ENCODE peak calls at places on chromosome 3, in seven cellular contexts. One of them, this sample, is unnamed. For H3K4me1, the result is how much of the 10 kb centered on the place peaks cover.

GRCh38 chr3:171874251-171874679 is 31.1 kb downstream of the TMEM212 start:
- DNase-seq in HCT116: no peak
- DNase-seq in A549: peak
- DNase-seq in tibial nerve: no peak
- DNase-seq in cardiac muscle cell: peak
- DNase-seq in left ventricle myocardium inferior: no peak
- DNase-seq in mammary epithelial cell: peak
- DNase-seq in this sample: peak

GRCh38 chr3:110697961-110698360 is 373.7 kb upstream of the NECTIN3 start:
- DNase-seq in left ventricle myocardium inferior: no peak
- DNase-seq in tibial nerve: no peak
- DNase-seq in HCT116: no peak
- DNase-seq in mammary epithelial cell: no peak
- DNase-seq in A549: no peak
- DNase-seq in cardiac muscle cell: peak
- DNase-seq in this sample: no peak

GRCh38 chr3:6025032-6025431 is 835.9 kb upstream of the GRM7 start:
- DNase-seq in cardiac muscle cell: no peak
- DNase-seq in mammary epithelial cell: no peak
- DNase-seq in tibial nerve: no peak
- DNase-seq in A549: no peak
- DNase-seq in left ventricle myocardium inferior: no peak
- DNase-seq in HCT116: no peak
- DNase-seq in this sample: no peak

GRCh38 chr3:169863458-169863899 is 6.3 kb downstream of the LRRC31 start:
- DNase-seq in tibial nerve: peak
- DNase-seq in mammary epithelial cell: peak
- DNase-seq in A549: peak
- DNase-seq in cardiac muscle cell: peak
- DNase-seq in left ventricle myocardium inferior: peak
- DNase-seq in HCT116: peak
- DNase-seq in this sample: peak

GRCh38 chr3:50537421-50538129 is 30.0 kb downstream of the C3orf18 start:
- DNase-seq in A549: no peak
- DNase-seq in HCT116: no peak
- DNase-seq in mammary epithelial cell: no peak
- DNase-seq in left ventricle myocardium inferior: no peak
- DNase-seq in tibial nerve: no peak
- DNase-seq in cardiac muscle cell: no peak
- DNase-seq in this sample: no peak

GRCh38 chr3:59341441-59341840 is 291.6 kb upstream of the CFAP20DC start:
- DNase-seq in left ventricle myocardium inferior: no peak
- DNase-seq in A549: no peak
- DNase-seq in cardiac muscle cell: no peak
- DNase-seq in mammary epithelial cell: no peak
- DNase-seq in HCT116: no peak
- DNase-seq in tibial nerve: no peak
- DNase-seq in this sample: no peak

GRCh38 chr3:10466186-10466585 is 39.2 kb downstream of the ATP2B2 start:
- DNase-seq in HCT116: no peak
- DNase-seq in cardiac muscle cell: no peak
- DNase-seq in A549: no peak
- DNase-seq in tibial nerve: no peak
- DNase-seq in mammary epithelial cell: peak
- DNase-seq in left ventricle myocardium inferior: no peak
- DNase-seq in this sample: peak

GRCh38 chr3:156609546-156609945 is 54.6 kb upstream of the SSR3 start:
- DNase-seq in mammary epithelial cell: no peak
- DNase-seq in HCT116: no peak
- DNase-seq in left ventricle myocardium inferior: no peak
- DNase-seq in cardiac muscle cell: no peak
- DNase-seq in tibial nerve: no peak
- DNase-seq in A549: no peak
- DNase-seq in this sample: no peak

GRCh38 chr3:183618542-183618941 is 16.9 kb upstream of the KLHL24 start:
- DNase-seq in HCT116: no peak
- DNase-seq in A549: no peak
- DNase-seq in tibial nerve: no peak
- DNase-seq in left ventricle myocardium inferior: no peak
- DNase-seq in mammary epithelial cell: no peak
- DNase-seq in cardiac muscle cell: no peak
- DNase-seq in this sample: no peak

GRCh38 chr3:154701055-154701454 is 271.1 kb upstream of the GPR149 start:
- DNase-seq in mammary epithelial cell: no peak
- DNase-seq in HCT116: no peak
- DNase-seq in cardiac muscle cell: no peak
- DNase-seq in tibial nerve: no peak
- DNase-seq in left ventricle myocardium inferior: no peak
- DNase-seq in A549: no peak
- DNase-seq in this sample: peak

GRCh38 chr3:9172851-9173320 is 76.6 kb downstream of the SRGAP3 start:
- DNase-seq in mammary epithelial cell: peak
- DNase-seq in HCT116: no peak
- DNase-seq in left ventricle myocardium inferior: no peak
- DNase-seq in A549: no peak
- DNase-seq in cardiac muscle cell: no peak
- DNase-seq in tibial nerve: no peak
- DNase-seq in this sample: peak

GRCh38 chr3:108511055-108511454 is 659 bp upstream of the MYH15 start:
- DNase-seq in cardiac muscle cell: no peak
- DNase-seq in tibial nerve: no peak
- DNase-seq in HCT116: no peak
- DNase-seq in left ventricle myocardium inferior: no peak
- DNase-seq in A549: no peak
- DNase-seq in mammary epithelial cell: no peak
- DNase-seq in this sample: no peak

GRCh38 chr3:105362021-105362665 is 4.6 kb upstream of the ALCAM start:
- DNase-seq in HCT116: no peak
- DNase-seq in tibial nerve: no peak
- DNase-seq in mammary epithelial cell: peak
- DNase-seq in cardiac muscle cell: peak
- DNase-seq in left ventricle myocardium inferior: no peak
- DNase-seq in A549: no peak
- DNase-seq in this sample: peak

GRCh38 chr3:161369531-161369930 is 1.8 kb downstream of the SPTSSB start:
- DNase-seq in mammary epithelial cell: no peak
- DNase-seq in tibial nerve: no peak
- DNase-seq in left ventricle myocardium inferior: no peak
- DNase-seq in HCT116: no peak
- DNase-seq in cardiac muscle cell: no peak
- DNase-seq in A549: no peak
- DNase-seq in this sample: no peak

GRCh38 chr3:148717918-148718317 is 20.2 kb downstream of the AGTR1 start:
- DNase-seq in tibial nerve: no peak
- DNase-seq in HCT116: no peak
- DNase-seq in cardiac muscle cell: no peak
- DNase-seq in left ventricle myocardium inferior: no peak
- DNase-seq in A549: no peak
- DNase-seq in mammary epithelial cell: no peak
- DNase-seq in this sample: no peak

GRCh38 chr3:148723591-148723990 is 25.9 kb downstream of the AGTR1 start:
- DNase-seq in cardiac muscle cell: peak
- DNase-seq in mammary epithelial cell: no peak
- DNase-seq in tibial nerve: no peak
- DNase-seq in HCT116: no peak
- DNase-seq in A549: peak
- DNase-seq in left ventricle myocardium inferior: no peak
- DNase-seq in this sample: no peak

GRCh38 chr3:148720873-148721272 is 23.2 kb downstream of the AGTR1 start:
- DNase-seq in cardiac muscle cell: no peak
- DNase-seq in left ventricle myocardium inferior: no peak
- DNase-seq in tibial nerve: no peak
- DNase-seq in mammary epithelial cell: no peak
- DNase-seq in HCT116: no peak
- DNase-seq in A549: no peak
- DNase-seq in this sample: no peak

GRCh38 chr3:148716657-148717056 is 19.0 kb downstream of the AGTR1 start:
- DNase-seq in mammary epithelial cell: no peak
- DNase-seq in cardiac muscle cell: no peak
- DNase-seq in left ventricle myocardium inferior: no peak
- DNase-seq in tibial nerve: no peak
- DNase-seq in A549: no peak
- DNase-seq in HCT116: no peak
- DNase-seq in this sample: no peak

GRCh38 chr3:148718982-148719862 is 21.5 kb downstream of the AGTR1 start:
- DNase-seq in mammary epithelial cell: no peak
- DNase-seq in A549: no peak
- DNase-seq in cardiac muscle cell: peak
- DNase-seq in HCT116: peak
- DNase-seq in tibial nerve: no peak
- DNase-seq in left ventricle myocardium inferior: no peak
- DNase-seq in this sample: no peak
- TF ChIP-seq CTCF in mammary epithelial cell: no peak
- TF ChIP-seq CTCF in A549: peak
- TF ChIP-seq CTCF in cardiac muscle cell: peak
- TF ChIP-seq CTCF in HCT116: peak
- TF ChIP-seq CTCF in tibial nerve: peak
- TF ChIP-seq CTCF in left ventricle myocardium inferior: peak
- TF ChIP-seq CTCF in this sample: peak

GRCh38 chr3:35633332-35634124 is 5.8 kb upstream of the ARPP21 start:
- DNase-seq in mammary epithelial cell: no peak
- DNase-seq in A549: no peak
- DNase-seq in cardiac muscle cell: peak
- DNase-seq in tibial nerve: no peak
- DNase-seq in HCT116: no peak
- DNase-seq in left ventricle myocardium inferior: no peak
- DNase-seq in this sample: no peak

GRCh38 chr3:35635931-35636683 is 3.2 kb upstream of the ARPP21 start:
- DNase-seq in cardiac muscle cell: no peak
- DNase-seq in A549: no peak
- DNase-seq in mammary epithelial cell: no peak
- DNase-seq in HCT116: no peak
- DNase-seq in tibial nerve: no peak
- DNase-seq in left ventricle myocardium inferior: no peak
- DNase-seq in this sample: no peak

GRCh38 chr3:35639251-35640185 is at the start of gene ARPP21:
- DNase-seq in mammary epithelial cell: no peak
- DNase-seq in left ventricle myocardium inferior: no peak
- DNase-seq in cardiac muscle cell: no peak
- DNase-seq in tibial nerve: no peak
- DNase-seq in A549: peak
- DNase-seq in HCT116: no peak
- DNase-seq in this sample: no peak

GRCh38 chr3:35638640-35639250 is 580 bp upstream of the ARPP21 start:
- DNase-seq in HCT116: no peak
- DNase-seq in left ventricle myocardium inferior: no peak
- DNase-seq in A549: no peak
- DNase-seq in tibial nerve: no peak
- DNase-seq in mammary epithelial cell: no peak
- DNase-seq in cardiac muscle cell: no peak
- DNase-seq in this sample: no peak

GRCh38 chr3:35635407-35635806 is 3.9 kb upstream of the ARPP21 start:
- DNase-seq in left ventricle myocardium inferior: no peak
- DNase-seq in mammary epithelial cell: no peak
- DNase-seq in A549: no peak
- DNase-seq in tibial nerve: no peak
- DNase-seq in cardiac muscle cell: no peak
- DNase-seq in HCT116: no peak
- DNase-seq in this sample: no peak
- H3K27ac ChIP-seq in left ventricle myocardium inferior: no peak
- H3K27ac ChIP-seq in mammary epithelial cell: no peak
- H3K27ac ChIP-seq in A549: no peak
- H3K27ac ChIP-seq in tibial nerve: no peak
- H3K27ac ChIP-seq in cardiac muscle cell: no peak
- H3K27ac ChIP-seq in HCT116: no peak
- H3K27ac ChIP-seq in this sample: no peak

DNA sequence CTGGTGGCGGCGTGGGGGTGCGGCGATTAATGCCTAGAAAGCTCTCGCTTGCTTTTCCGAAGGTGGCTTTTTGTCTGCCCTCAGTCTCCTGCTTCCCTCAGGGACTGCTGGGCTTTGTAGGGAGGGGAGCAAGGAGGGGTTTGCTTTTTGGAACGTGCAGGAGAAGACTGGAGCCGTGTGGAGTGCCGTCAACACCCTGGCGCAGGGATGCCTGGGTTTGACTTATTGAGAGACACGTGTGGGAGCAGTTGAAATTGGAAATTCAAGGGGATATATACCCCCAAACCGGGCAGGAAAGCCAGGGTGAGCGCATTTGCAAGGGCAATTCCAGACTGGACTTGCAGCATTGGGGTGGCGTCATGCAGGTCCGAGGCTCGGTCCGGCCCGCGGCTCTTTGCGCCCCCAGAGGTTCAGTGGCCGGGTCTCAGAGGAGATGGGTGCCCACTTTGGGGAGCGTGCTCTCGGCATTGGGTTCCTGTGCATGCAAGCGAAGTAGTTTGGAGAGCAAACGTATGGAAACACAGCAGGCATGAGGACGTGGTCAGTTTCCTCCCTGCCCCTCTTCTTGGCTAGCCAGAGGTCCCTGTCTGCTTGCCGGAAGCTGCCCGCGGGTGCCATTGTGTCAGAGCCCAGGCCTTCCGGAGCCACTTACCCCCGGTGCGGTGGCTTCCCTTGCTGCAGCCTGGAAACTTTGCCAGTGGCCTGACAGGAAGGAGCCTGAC is 2.2 kb downstream of the EPHB1 start:
- DNase-seq in tibial nerve: no peak
- DNase-seq in A549: no peak
- DNase-seq in cardiac muscle cell: no peak
- DNase-seq in left ventricle myocardium inferior: no peak
- DNase-seq in HCT116: no peak
- DNase-seq in mammary epithelial cell: no peak
- DNase-seq in this sample: no peak
- H3K4me1 ChIP-seq in tibial nerve: under half
- H3K4me1 ChIP-seq in A549: under half
- H3K4me1 ChIP-seq in cardiac muscle cell: under half
- H3K4me1 ChIP-seq in left ventricle myocardium inferior: under half
- H3K4me1 ChIP-seq in HCT116: under half
- H3K4me1 ChIP-seq in mammary epithelial cell: under half
- H3K4me1 ChIP-seq in this sample: under half

GRCh38 chr3:176814252-176814651 is 383.0 kb downstream of the TBL1XR1 start:
- DNase-seq in mammary epithelial cell: peak
- DNase-seq in HCT116: peak
- DNase-seq in left ventricle myocardium inferior: peak
- DNase-seq in A549: peak
- DNase-seq in tibial nerve: peak
- DNase-seq in cardiac muscle cell: peak
- DNase-seq in this sample: no peak
- TF ChIP-seq CTCF in mammary epithelial cell: peak
- TF ChIP-seq CTCF in HCT116: peak
- TF ChIP-seq CTCF in left ventricle myocardium inferior: peak
- TF ChIP-seq CTCF in A549: peak
- TF ChIP-seq CTCF in tibial nerve: no peak
- TF ChIP-seq CTCF in cardiac muscle cell: peak
- TF ChIP-seq CTCF in this sample: peak

GRCh38 chr3:176920806-176921205 is 276.5 kb downstream of the TBL1XR1 start:
- DNase-seq in cardiac muscle cell: no peak
- DNase-seq in mammary epithelial cell: no peak
- DNase-seq in HCT116: no peak
- DNase-seq in left ventricle myocardium inferior: no peak
- DNase-seq in A549: no peak
- DNase-seq in tibial nerve: no peak
- DNase-seq in this sample: no peak
- H3K27ac ChIP-seq in cardiac muscle cell: no peak
- H3K27ac ChIP-seq in mammary epithelial cell: no peak
- H3K27ac ChIP-seq in HCT116: no peak
- H3K27ac ChIP-seq in left ventricle myocardium inferior: no peak
- H3K27ac ChIP-seq in A549: no peak
- H3K27ac ChIP-seq in tibial nerve: no peak
- H3K27ac ChIP-seq in this sample: no peak

DNA sequence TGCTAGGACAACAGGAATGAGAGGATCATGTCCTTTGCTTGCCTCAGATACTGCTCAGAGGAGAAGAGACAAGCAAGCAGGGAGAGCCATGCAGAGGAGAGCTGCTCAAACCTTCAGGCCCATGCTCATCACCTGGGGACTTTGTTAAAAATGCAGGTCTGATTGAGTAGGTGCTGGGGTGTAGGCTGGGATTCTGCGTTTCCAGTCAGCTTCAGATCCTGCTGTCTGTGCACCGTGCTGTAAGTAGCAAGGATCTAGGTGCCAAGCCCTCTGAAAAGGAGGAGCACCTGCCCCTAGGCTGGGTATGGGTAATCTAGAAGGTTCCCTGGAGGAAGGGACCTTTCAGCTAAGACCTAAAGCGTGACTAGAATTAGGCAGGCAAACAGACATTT is 7.3 kb downstream of the FLNB start:
- DNase-seq in mammary epithelial cell: no peak
- DNase-seq in left ventricle myocardium inferior: no peak
- DNase-seq in tibial nerve: no peak
- DNase-seq in A549: no peak
- DNase-seq in HCT116: no peak
- DNase-seq in cardiac muscle cell: no peak
- DNase-seq in this sample: no peak
- H3K4me1 ChIP-seq in mammary epithelial cell: half or more
- H3K4me1 ChIP-seq in left ventricle myocardium inferior: half or more
- H3K4me1 ChIP-seq in tibial nerve: half or more
- H3K4me1 ChIP-seq in A549: half or more
- H3K4me1 ChIP-seq in HCT116: under half
- H3K4me1 ChIP-seq in cardiac muscle cell: under half
- H3K4me1 ChIP-seq in this sample: half or more